ENCODE peak calls at places on chromosomes 6 and 20, in five cellular contexts. V is stimulated activated naive CD8-positive, alpha-beta T cell treated with anti-CD3 and anti-CD28 coated beads, Interleukin-15, Interleukin-2, amounts not matched to agents 100 U/mL and 50 U/mL, for 24 hours; Q is stimulated activated CD4-positive, alpha-beta T cell treated with anti-CD3 and anti-CD28 coated beads, Interleukin-12 subunit alpha, Interleukin-12 subunit beta, amount 100 ng/mL, for 4 hours; E is cardiac fibroblast; P is sciatic nerve. B is an unnamed sample.

GRCh38 chr20:53940883-53941546 is 129.4 kb downstream of the BCAS1 start:
- DNase-seq in V (no peak), Q (no peak), E (peak; percentile 96), P (no peak), B (no peak)

GRCh38 chr20:47776639-47777038 is 8.6 kb downstream of the SULF2 start:
- DNase-seq in V (no peak), Q (no peak), E (no peak), P (no peak), B (peak; percentile 29)

GRCh38 chr6:16544006-16544405 is 217.3 kb downstream of the ATXN1 start:
- DNase-seq in V (no peak), Q (no peak), E (peak; percentile 77), P (no peak), B (no peak)

GRCh38 chr20:3047486-3048419 is 1.9 kb downstream of the MRPS26 start:
- DNase-seq in V (no peak), Q (no peak), E (no peak), P (no peak), B (no peak)

GRCh38 chr6:83417880-83418663 is 12.8 kb downstream of the ME1 start:
- DNase-seq in V (no peak), Q (no peak), E (peak; percentile 81), P (no peak), B (peak; percentile 53)

GRCh38 chr20:45994761-45995160 is 13.9 kb upstream of the MMP9 start:
- DNase-seq in V (no peak), Q (no peak), E (no peak), P (no peak), B (no peak)

GRCh38 chr6:31805939-31806469 is 762 bp downstream of the LSM2 start:
- DNase-seq in V (no peak), Q (no peak), E (no peak), P (peak; percentile 32), B (peak; percentile 45)

GRCh38 chr6:48747040-48747439 is 636.0 kb upstream of the PTCHD4 start:
- DNase-seq in V (no peak), Q (no peak), E (no peak), P (no peak), B (no peak)

GRCh38 chr6:29079203-29079602 is 7.9 kb downstream of the OR2B3 start:
- DNase-seq in V (no peak), Q (no peak), E (no peak), P (no peak), B (no peak)

GRCh38 chr6:87705070-87705691 is 3.1 kb upstream of the AKIRIN2 start:
- DNase-seq in V (peak; percentile 49), Q (no peak), E (no peak), P (no peak), B (no peak)

GRCh38 chr6:89564752-89565427 is 73.7 kb downstream of the LYRM2 start:
- DNase-seq in V (no peak), Q (no peak), E (no peak), P (no peak), B (peak; percentile 96)

GRCh38 chr6:85458782-85459181 is 8.9 kb downstream of the NT5E start:
- DNase-seq in V (no peak), Q (no peak), E (peak; percentile 38), P (no peak), B (no peak)

GRCh38 chr6:137693737-137694136 is 173.3 kb upstream of the TNFAIP3 start:
- DNase-seq in V (no peak), Q (no peak), E (peak; percentile 38), P (no peak), B (no peak)